ENCODE peak calls at places on chromosomes 3 and 15, in seven cellular contexts. S, C, N, V, B, D and P are unnamed samples.

GRCh38 chr3:177615015-177615414 is 417.7 kb upstream of the TBL1XR1 start:
- DNase-seq in S (no peak), C (no peak), N (no peak), V (no peak), B (peak), D (peak), P (no peak)

GRCh38 chr15:41870689-41871081 is 23.2 kb downstream of the SPTBN5 start:
- DNase-seq in S (no peak), C (no peak), N (no peak), V (no peak), B (peak), D (no peak), P (peak)

GRCh38 chr3:27615555-27615954 is 106.6 kb downstream of the EOMES start:
- DNase-seq in S (no peak), C (no peak), N (no peak), V (no peak), B (no peak), D (no peak), P (no peak)

GRCh38 chr15:90020041-90020735 is 19.1 kb downstream of the ZNF710 start:
- DNase-seq in S (no peak), C (no peak), N (no peak), V (no peak), B (no peak), D (no peak), P (no peak)

GRCh38 chr3:65408531-65409181 is 630.1 kb downstream of the MAGI1 start:
- DNase-seq in S (no peak), C (no peak), N (no peak), V (no peak), B (no peak), D (no peak), P (no peak)

GRCh38 chr3:184176377-184177330 is 2.0 kb downstream of the AP2M1 start:
- DNase-seq in S (no peak), C (peak), N (peak), V (peak), B (peak), D (peak), P (peak)

GRCh38 chr15:43215961-43216360 is 4.9 kb downstream of the EPB42 start:
- DNase-seq in S (no peak), C (no peak), N (no peak), V (no peak), B (peak), D (no peak), P (no peak)

GRCh38 chr3:48516571-48516970 is 12.6 kb upstream of the SHISA5 start:
- DNase-seq in S (no peak), C (no peak), N (no peak), V (no peak), B (no peak), D (no peak), P (no peak)